ENCODE peak calls at places on chromosome 9, in five cellular contexts. P is CD4-positive, alpha-beta memory T cell; J is psoas muscle; S is endothelial cell of umbilical vein; R is suprapubic skin. O is an unnamed sample. For H3K27me3, the result is how much of the 10 kb centered on the place peaks cover.

GRCh38 chr9:104743377-104743985 is 4.0 kb upstream of the NIPSNAP3A start:
- DNase-seq in R (no peak), S (peak), P (peak), J (no peak), O (peak)

GRCh38 chr9:133835273-133835901 is 97.2 kb upstream of the SARDH start:
- DNase-seq in J (no peak), P (no peak), S (no peak), R (no peak), O (no peak)

GRCh38 chr9:129988607-129989361 is 54.2 kb downstream of the FNBP1 start:
- DNase-seq in J (no peak), S (no peak), P (no peak), R (no peak), O (no peak)

GRCh38 chr9:99999797-100000196 is 93.3 kb downstream of the STX17 start:
- DNase-seq in J (no peak), S (no peak), R (no peak), P (no peak), O (no peak)

GRCh38 chr9:78620303-78620702 is 323.4 kb downstream of the PSAT1 start:
- DNase-seq in P (no peak), J (no peak), R (no peak), S (no peak), O (no peak)

GRCh38 chr9:7234144-7234543 is 476.4 kb downstream of the KDM4C start:
- DNase-seq in J (no peak), P (no peak), S (peak), R (no peak), O (no peak)

GRCh38 chr9:129675656-129676055 is 10.2 kb downstream of the PRRX2 start:
- DNase-seq in S (no peak), P (no peak), J (no peak), R (no peak), O (no peak)

GRCh38 chr9:111481885-111482636 is 2.1 kb downstream of the ECPAS start:
- DNase-seq in P (no peak), J (peak), S (no peak), R (no peak), O (peak)

GRCh38 chr9:92425578-92425977 is 1.3 kb upstream of the OMD start:
- DNase-seq in J (no peak), R (no peak), P (no peak), S (no peak), O (no peak)

GRCh38 chr9:38026840-38027527 is 42.0 kb downstream of the SHB start:
- DNase-seq in P (no peak), S (no peak), J (no peak), R (no peak), O (no peak)
- H3K4me3 ChIP-seq in P (no peak), S (no peak), J (no peak), R (no peak), O (no peak)

GRCh38 chr9:96027271-96028131 is 152.0 kb downstream of the ERCC6L2 start:
- DNase-seq in J (no peak), R (no peak), P (no peak), S (peak), O (no peak)
- H3K27me3 ChIP-seq in J (under half), R (under half), P (under half), S (under half), O (under half)

GRCh38 chr9:73056245-73056644 is 95.4 kb upstream of the ANXA1 start:
- DNase-seq in R (no peak), P (no peak), J (no peak), S (no peak), O (no peak)

GRCh38 chr9:73061131-73061530 is 90.5 kb upstream of the ANXA1 start:
- DNase-seq in J (no peak), R (no peak), P (no peak), S (no peak), O (no peak)

GRCh38 chr9:73053543-73053942 is 98.1 kb upstream of the ANXA1 start:
- DNase-seq in J (no peak), P (no peak), S (no peak), R (no peak), O (no peak)

GRCh38 chr9:73054091-73054490 is 97.6 kb upstream of the ANXA1 start:
- DNase-seq in S (no peak), R (no peak), J (no peak), P (no peak), O (no peak)

DNA sequence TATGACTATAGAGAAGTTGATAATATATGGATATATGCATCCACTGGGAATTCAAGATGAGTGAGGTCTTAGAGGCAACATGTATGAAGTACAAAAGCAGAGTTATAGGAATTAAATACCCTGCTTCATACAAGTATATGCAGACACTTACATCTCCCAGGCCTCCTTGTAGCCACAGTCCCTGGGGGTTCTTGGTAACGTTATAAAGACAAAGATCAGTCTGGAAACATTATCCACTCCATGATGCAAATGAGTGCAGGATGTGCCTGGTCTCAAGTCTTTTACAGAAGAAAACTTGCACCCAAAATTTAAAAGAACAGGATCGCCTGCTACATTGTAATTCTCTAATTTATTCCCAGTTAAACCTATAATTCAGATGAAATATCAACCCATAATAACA is 92.4 kb upstream of the ANXA1 start:
- DNase-seq in R (no peak), J (no peak), S (no peak), P (no peak), O (no peak)
- H3K4me3 ChIP-seq in R (no peak), J (no peak), S (no peak), P (no peak), O (no peak)

GRCh38 chr9:101191723-101192122 is 163.2 kb downstream of the PLPPR1 start:
- DNase-seq in J (no peak), S (no peak), P (no peak), R (no peak), O (no peak)
- H3K27me3 ChIP-seq in J (under half), S (under half), P (under half), R (under half), O (under half)

GRCh38 chr9:71897573-71897972 is 13.4 kb downstream of the ABHD17B start:
- DNase-seq in P (peak), R (no peak), J (no peak), S (peak), O (no peak)
- H3K4me3 ChIP-seq in P (no peak), R (no peak), J (no peak), S (no peak), O (no peak)

GRCh38 chr9:114504341-114505186 is 709 bp downstream of the WHRN start:
- DNase-seq in J (peak), R (peak), S (peak), P (peak), O (peak)

GRCh38 chr9:114501786-114502682 is 3.2 kb downstream of the WHRN start:
- DNase-seq in R (no peak), S (no peak), J (no peak), P (no peak), O (peak)

GRCh38 chr9:114505187-114506081 is at the start of gene WHRN:
- DNase-seq in P (peak), S (peak), R (peak), J (peak), O (peak)

GRCh38 chr9:114503009-114503408 is 2.3 kb downstream of the WHRN start:
- DNase-seq in R (no peak), P (no peak), J (no peak), S (no peak), O (peak)

DNA sequence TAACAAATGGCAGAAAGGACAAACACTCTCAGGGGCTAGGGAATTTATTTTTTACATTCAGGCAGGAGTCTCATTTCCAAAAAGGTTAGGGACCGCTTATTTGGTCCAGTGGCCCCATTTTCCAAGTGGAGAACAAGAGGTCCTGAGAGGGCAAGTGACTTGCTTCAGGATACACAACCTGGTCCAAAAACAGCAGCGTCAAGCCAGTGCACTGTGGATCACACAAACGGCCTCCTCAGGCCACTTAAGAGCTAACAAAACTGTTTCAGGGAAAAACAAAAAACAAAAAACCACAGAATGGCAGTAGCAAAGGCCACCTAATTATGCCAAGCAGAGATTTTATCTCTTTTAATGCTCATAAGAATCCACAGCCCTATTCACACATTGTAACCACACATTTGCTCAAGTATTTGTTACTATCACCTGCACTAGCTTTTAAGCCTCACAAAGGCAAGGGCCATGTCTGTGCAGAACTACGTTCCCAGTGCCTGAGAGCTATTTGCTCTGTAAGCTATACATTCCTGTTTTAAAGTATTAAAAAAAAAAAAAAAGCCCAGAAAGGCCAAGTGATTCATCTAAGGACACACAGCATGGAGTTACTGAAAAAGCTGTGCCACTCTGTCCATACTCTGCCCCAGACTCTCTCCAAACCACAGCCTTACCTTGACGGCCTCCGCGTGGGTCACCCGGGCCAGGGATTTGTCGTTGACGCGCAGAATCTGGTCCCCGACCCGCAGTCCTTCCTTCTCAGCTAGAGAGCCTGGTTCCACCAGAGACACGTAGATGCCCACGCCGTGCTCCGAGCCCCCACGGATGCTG is 1.5 kb downstream of the WHRN start:
- DNase-seq in S (no peak), J (no peak), P (peak), R (no peak), O (no peak)
- H3K27me3 ChIP-seq in S (under half), J (under half), P (under half), R (under half), O (under half)